ENCODE peak calls at places on chromosomes 12 and 14, in seven cellular contexts. Z is right atrium auricular region; U is CD8-positive, alpha-beta T cell; A is HepG2; M is testis; Q is ascending aorta; K is NT2/D1. H is an unnamed sample. For H3K36me3, the result is how much of the 10 kb centered on the place peaks cover.

GRCh38 chr12:41486718-41487117 is 298.6 kb downstream of the PDZRN4 start:
- DNase-seq in Z (no peak), U (no peak), A (no peak), M (no peak), Q (no peak), K (peak), H (no peak)

GRCh38 chr14:93536945-93537344 is 106.2 kb downstream of the UNC79 start:
- DNase-seq in Z (no peak), U (no peak), A (peak), M (no peak), Q (no peak), K (peak), H (no peak)

GRCh38 chr14:98059106-98059505 is 1212.9 kb downstream of the BCL11B start:
- DNase-seq in Z (no peak), U (no peak), A (no peak), M (no peak), Q (no peak), K (no peak), H (no peak)

GRCh38 chr12:85725991-85726390 is 110.2 kb downstream of the RASSF9 start:
- DNase-seq in Z (no peak), U (no peak), A (no peak), M (no peak), Q (no peak), K (no peak), H (no peak)

GRCh38 chr12:28629691-28630090 is 439.4 kb downstream of the CCDC91 start:
- DNase-seq in Z (no peak), U (no peak), A (no peak), M (no peak), Q (no peak), K (no peak), H (no peak)

GRCh38 chr12:22860926-22861325 is 236.0 kb downstream of the ETNK1 start:
- DNase-seq in Z (no peak), U (no peak), A (no peak), M (no peak), Q (no peak), K (no peak), H (no peak)

GRCh38 chr14:98099527-98099926 is 1172.5 kb downstream of the BCL11B start:
- DNase-seq in Z (no peak), U (no peak), A (no peak), M (no peak), Q (no peak), K (no peak), H (no peak)

GRCh38 chr14:66758031-66758613 is 250.2 kb downstream of the GPHN start:
- DNase-seq in Z (no peak), U (no peak), A (peak), M (no peak), Q (no peak), K (no peak), H (no peak)

GRCh38 chr12:83065562-83065961 is 378.9 kb downstream of the TMTC2 start:
- DNase-seq in Z (no peak), U (no peak), A (no peak), M (no peak), Q (no peak), K (no peak), H (no peak)

GRCh38 chr12:91513354-91513753 is 330.7 kb upstream of the DCN start:
- DNase-seq in Z (no peak), U (no peak), A (no peak), M (no peak), Q (no peak), K (no peak), H (no peak)

GRCh38 chr12:29591140-29592020 is 93.9 kb upstream of the OVCH1 start:
- DNase-seq in Z (no peak), U (no peak), A (no peak), M (peak), Q (no peak), K (peak), H (no peak)

GRCh38 chr14:24840204-24840893 is 206.4 kb upstream of the GZMB start:
- DNase-seq in Z (no peak), U (no peak), A (peak), M (no peak), Q (no peak), K (peak), H (no peak)

GRCh38 chr12:59834659-59835474 is 239.0 kb downstream of the SLC16A7 start:
- DNase-seq in Z (no peak), U (no peak), A (peak), M (no peak), Q (no peak), K (peak), H (no peak)

GRCh38 chr12:94795520-94795919 is 145.2 kb upstream of the TMCC3 start:
- DNase-seq in Z (no peak), U (no peak), A (no peak), M (no peak), Q (no peak), K (peak), H (peak)

GRCh38 chr12:93302331-93303229 is 75.1 kb upstream of the NUDT4 start:
- DNase-seq in Z (no peak), U (no peak), A (no peak), M (peak), Q (peak), K (no peak), H (no peak)

GRCh38 chr12:115296613-115297012 is 612.6 kb upstream of the TBX3 start:
- DNase-seq in Z (no peak), U (no peak), A (no peak), M (no peak), Q (no peak), K (no peak), H (no peak)

GRCh38 chr14:24335461-24336146 is 733 bp upstream of the ADCY4 start:
- DNase-seq in Z (no peak), U (no peak), A (no peak), M (no peak), Q (no peak), K (no peak), H (no peak)

GRCh38 chr12:72872488-72872887 is 600.3 kb downstream of the TRHDE start:
- DNase-seq in Z (no peak), U (no peak), A (no peak), M (no peak), Q (no peak), K (peak), H (no peak)

GRCh38 chr14:69760810-69761209 is 6.1 kb upstream of the SRSF5 start:
- DNase-seq in Z (no peak), U (no peak), A (no peak), M (no peak), Q (no peak), K (no peak), H (no peak)

GRCh38 chr12:130838284-130838950 is 633 bp downstream of the STX2 start:
- DNase-seq in Z (no peak), U (peak), A (peak), M (peak), Q (peak), K (no peak), H (peak)

GRCh38 chr14:106802413-106803364 is 1276.3 kb downstream of the TMEM121 start:
- DNase-seq in Z (no peak), U (no peak), A (peak), M (no peak), Q (no peak), K (no peak), H (peak)

GRCh38 chr12:22357531-22357930 is 23.0 kb upstream of the ST8SIA1 start:
- DNase-seq in Z (no peak), U (no peak), A (no peak), M (no peak), Q (no peak), K (no peak), H (no peak)

GRCh38 chr14:24392327-24393098 is 6.3 kb upstream of the NYNRIN start:
- DNase-seq in Z (no peak), U (no peak), A (no peak), M (no peak), Q (no peak), K (no peak), H (no peak)

GRCh38 chr12:123264642-123265041 is 7.0 kb downstream of the CDK2AP1 start:
- DNase-seq in Z (no peak), U (no peak), A (peak), M (no peak), Q (no peak), K (no peak), H (no peak)

GRCh38 chr12:107593713-107594381 is 91.8 kb upstream of the PWP1 start:
- DNase-seq in Z (no peak), U (no peak), A (no peak), M (peak), Q (no peak), K (no peak), H (no peak)

GRCh38 chr12:6534914-6535696 is 788 bp downstream of the GAPDH start:
- DNase-seq in Z (peak), U (peak), A (peak), M (peak), Q (peak), K (peak), H (peak)

GRCh38 chr12:31238764-31239387 is 87.1 kb downstream of the SINHCAF start:
- DNase-seq in Z (peak), U (peak), A (peak), M (peak), Q (peak), K (peak), H (peak)

GRCh38 chr14:94088516-94088915 is 7.4 kb downstream of the IFI27L1 start:
- DNase-seq in Z (no peak), U (no peak), A (no peak), M (no peak), Q (no peak), K (no peak), H (no peak)

GRCh38 chr12:132174703-132175490 is 30.6 kb downstream of the NOC4L start:
- DNase-seq in Z (no peak), U (no peak), A (no peak), M (no peak), Q (no peak), K (no peak), H (no peak)

GRCh38 chr12:712172-712863 is 40.1 kb upstream of the WNK1 start:
- DNase-seq in Z (no peak), U (no peak), A (no peak), M (no peak), Q (no peak), K (no peak), H (peak)

GRCh38 chr12:19572920-19573558 is 133.7 kb downstream of the AEBP2 start:
- DNase-seq in Z (no peak), U (peak), A (peak), M (peak), Q (no peak), K (peak), H (peak)

GRCh38 chr12:2520722-2521246 is 274.0 kb upstream of the FKBP4 start:
- DNase-seq in Z (no peak), U (no peak), A (no peak), M (no peak), Q (no peak), K (no peak), H (no peak)

GRCh38 chr12:33247625-33248024 is 192.0 kb downstream of the SYT10 start:
- DNase-seq in Z (no peak), U (no peak), A (no peak), M (no peak), Q (no peak), K (no peak), H (no peak)

GRCh38 chr14:20434701-20435453 is 1.1 kb downstream of the KLHL33 start:
- DNase-seq in Z (peak), U (no peak), A (no peak), M (peak), Q (peak), K (no peak), H (no peak)

GRCh38 chr12:54372113-54372806 is 8.0 kb upstream of the GPR84 start:
- DNase-seq in Z (no peak), U (no peak), A (no peak), M (no peak), Q (no peak), K (no peak), H (no peak)

GRCh38 chr12:52004042-52004648 is 2.6 kb upstream of the TAMALIN start:
- DNase-seq in Z (no peak), U (no peak), A (peak), M (peak), Q (peak), K (no peak), H (peak)

GRCh38 chr12:124786065-124786964 is 77.3 kb downstream of the SCARB1 start:
- DNase-seq in Z (peak), U (no peak), A (no peak), M (peak), Q (peak), K (peak), H (no peak)

GRCh38 chr12:11823593-11823992 is 174.1 kb downstream of the ETV6 start:
- DNase-seq in Z (no peak), U (no peak), A (no peak), M (no peak), Q (no peak), K (no peak), H (no peak)

GRCh38 chr12:11825278-11825677 is 175.8 kb downstream of the ETV6 start:
- DNase-seq in Z (no peak), U (no peak), A (no peak), M (no peak), Q (no peak), K (no peak), H (no peak)

GRCh38 chr12:11824736-11825135 is 175.3 kb downstream of the ETV6 start:
- DNase-seq in Z (no peak), U (no peak), A (no peak), M (no peak), Q (no peak), K (no peak), H (no peak)

GRCh38 chr12:11823043-11823442 is 173.6 kb downstream of the ETV6 start:
- DNase-seq in Z (no peak), U (no peak), A (no peak), M (no peak), Q (peak), K (no peak), H (no peak)

DNA sequence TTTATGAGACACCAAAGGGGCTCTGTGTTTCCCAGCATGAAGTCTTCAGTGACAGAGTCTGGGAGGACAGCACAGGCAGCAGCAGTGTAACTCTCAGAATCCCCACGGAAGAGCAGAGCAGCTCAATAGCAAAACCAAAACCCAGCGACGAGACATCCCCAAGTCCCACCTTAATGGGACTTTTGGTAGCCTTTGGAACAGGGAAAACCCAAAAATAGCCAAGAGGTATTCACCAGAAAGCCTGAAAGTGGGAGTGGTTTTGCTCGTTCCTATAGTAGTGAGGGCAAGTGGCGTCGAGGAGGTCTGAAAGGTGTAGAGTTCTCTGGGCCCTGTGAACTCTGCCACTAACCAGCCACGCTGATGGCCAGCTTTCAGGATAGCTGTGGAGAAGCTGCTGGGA is 174.6 kb downstream of the ETV6 start:
- DNase-seq in Z (no peak), U (no peak), A (no peak), M (peak), Q (no peak), K (no peak), H (no peak)
- H3K4me3 ChIP-seq in Z (no peak), U (no peak), A (no peak), M (no peak), Q (no peak), K (no peak), H (no peak)

DNA sequence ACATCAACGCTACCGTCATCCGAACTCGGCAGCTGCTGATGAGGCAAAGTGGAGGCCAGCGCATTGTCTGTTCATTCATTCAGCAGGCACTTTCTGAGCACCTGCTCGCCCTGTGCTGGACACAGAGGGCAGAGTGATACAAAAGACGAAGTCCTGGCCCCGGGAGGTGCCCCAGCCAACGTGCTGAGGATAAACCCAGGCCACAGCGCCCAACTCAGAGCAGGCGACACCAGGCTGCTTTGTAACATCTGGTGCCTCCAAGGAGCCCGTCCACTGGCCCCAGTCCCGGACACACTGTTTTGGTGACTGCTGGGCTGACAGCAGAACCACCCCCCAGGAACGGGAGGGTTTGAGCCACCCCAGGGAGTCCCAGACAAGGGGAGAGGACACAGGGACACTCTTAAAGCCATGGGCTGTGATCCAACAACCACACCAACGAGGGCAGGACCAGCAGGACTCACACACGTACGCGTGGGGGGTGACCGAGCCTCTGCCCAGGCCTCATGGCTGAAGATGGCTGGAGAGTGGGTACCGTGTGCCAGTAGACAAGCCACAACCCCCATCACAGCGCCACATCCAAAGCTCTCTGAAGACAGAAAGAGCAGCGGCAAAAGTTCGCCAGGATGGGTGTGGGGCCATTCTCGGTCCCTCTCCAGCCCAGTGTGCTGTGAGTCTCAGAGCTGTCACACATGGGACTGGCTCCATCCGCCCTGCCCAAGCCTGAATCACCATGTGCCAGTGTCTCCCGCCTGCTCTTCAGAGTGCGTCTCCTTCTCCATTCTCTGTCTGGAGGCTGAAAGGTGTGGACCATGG is 5.9 kb downstream of the TMEM179 start:
- DNase-seq in Z (no peak), U (no peak), A (no peak), M (no peak), Q (no peak), K (no peak), H (peak)
- H3K36me3 ChIP-seq in Z (under half), U (under half), A (under half), M (under half), Q (under half), K (under half), H (under half)

DNA sequence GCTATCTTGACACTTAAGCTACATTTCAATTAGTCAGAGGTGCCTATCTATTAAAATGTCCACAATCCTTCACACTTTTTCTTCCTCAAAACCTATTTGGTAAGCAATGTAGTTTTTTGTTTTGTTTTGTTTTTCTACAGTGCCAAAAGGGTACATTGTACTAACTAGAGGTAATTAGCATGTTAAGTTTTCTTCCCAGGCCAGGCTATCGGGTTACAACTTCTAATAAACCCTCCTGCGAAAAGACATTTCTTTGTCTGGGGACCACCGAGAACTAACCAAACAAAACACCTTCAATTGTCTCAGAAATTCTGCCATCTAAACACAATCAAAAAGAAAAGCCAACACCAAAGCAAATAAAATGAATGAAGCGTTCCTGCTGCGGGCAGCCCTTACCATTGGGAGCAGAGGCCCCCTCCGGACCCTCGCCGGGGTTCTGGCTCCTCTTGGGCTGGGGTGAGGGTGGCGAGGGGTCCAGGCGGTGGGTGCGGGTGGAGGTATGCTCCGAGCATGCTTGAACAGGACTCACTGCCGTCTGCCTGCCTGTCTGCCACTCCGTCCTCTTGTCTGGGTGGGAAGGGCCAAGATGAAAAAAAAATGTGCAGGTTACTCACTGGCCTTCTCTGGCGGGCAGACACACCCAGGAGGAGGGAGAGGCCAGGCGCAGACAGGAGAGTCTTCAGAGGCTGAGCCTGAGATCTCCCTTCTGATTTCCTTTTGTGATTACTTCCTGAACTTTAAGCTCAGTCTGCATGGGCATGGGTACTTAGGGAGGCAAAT is 76.3 kb downstream of the STON2 start:
- DNase-seq in Z (no peak), U (no peak), A (no peak), M (no peak), Q (no peak), K (peak), H (peak)
- H3K4me3 ChIP-seq in Z (no peak), U (no peak), A (no peak), M (no peak), Q (no peak), K (peak), H (peak)

GRCh38 chr12:53276511-53276910 is 8.4 kb downstream of the ESPL1 start:
- DNase-seq in Z (no peak), U (no peak), A (no peak), M (no peak), Q (no peak), K (no peak), H (no peak)

GRCh38 chr12:53274445-53274844 is 6.3 kb downstream of the ESPL1 start:
- DNase-seq in Z (no peak), U (no peak), A (no peak), M (no peak), Q (no peak), K (no peak), H (no peak)

GRCh38 chr12:53279888-53280498 is 11.9 kb downstream of the ESPL1 start:
- DNase-seq in Z (no peak), U (no peak), A (no peak), M (no peak), Q (no peak), K (no peak), H (no peak)

GRCh38 chr12:53279283-53279869 is 11.3 kb downstream of the ESPL1 start:
- DNase-seq in Z (no peak), U (no peak), A (peak), M (no peak), Q (no peak), K (no peak), H (no peak)

DNA sequence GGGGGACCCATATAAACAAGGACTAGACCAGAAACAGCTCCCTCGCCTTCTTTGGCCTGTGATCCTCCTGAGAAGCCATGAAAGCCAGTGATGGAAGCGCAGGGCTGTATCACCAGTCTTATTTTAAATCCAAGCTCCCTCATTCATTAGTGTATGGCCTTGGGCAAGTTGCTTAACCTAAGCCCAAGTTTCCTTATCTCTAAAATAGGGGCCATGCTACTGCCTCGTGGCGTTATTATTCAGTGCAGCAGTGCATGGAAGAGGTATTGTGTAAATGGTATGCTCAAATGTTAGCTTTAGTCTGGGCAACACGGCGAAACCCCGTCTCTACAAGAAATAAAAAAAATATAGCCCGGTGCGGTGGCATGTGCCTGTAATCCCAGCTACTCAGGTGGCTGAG is 9.9 kb downstream of the ESPL1 start:
- DNase-seq in Z (no peak), U (no peak), A (no peak), M (no peak), Q (no peak), K (no peak), H (no peak)
- H3K36me3 ChIP-seq in Z (under half), U (under half), A (half or more), M (under half), Q (under half), K (half or more), H (half or more)

H was measured in SJCRH30.